ENCODE peak calls at places on chromosomes 13 and 19, in four cellular contexts. R, L, E and S are unnamed samples.
A peak's percentile ranks its signal among the peaks of the same experiment; 100 is the strongest.

GRCh38 chr13:34155931-34156607 is 338.1 kb downstream of the RFC3 start:
- DNase-seq in R (no peak), L (peak; percentile 79), E (peak; percentile 84), S (peak; percentile 48)

GRCh38 chr13:20461481-20461859 is 64.2 kb downstream of the CRYL1 start:
- DNase-seq in R (no peak), L (peak; percentile 16), E (peak; percentile 9), S (peak; percentile 28)

GRCh38 chr13:25345555-25345954 is 26.2 kb upstream of the ATP8A2 start:
- DNase-seq in R (no peak), L (no peak), E (no peak), S (no peak)

GRCh38 chr13:114199961-114200672 is 21.1 kb downstream of the CFAP97D2 start:
- DNase-seq in R (no peak), L (peak; percentile 28), E (peak; percentile 9), S (no peak)

GRCh38 chr13:39892731-39893293 is 237.3 kb downstream of the COG6 start:
- DNase-seq in R (peak; percentile 2), L (peak; percentile 53), E (peak; percentile 7), S (peak; percentile 94)

GRCh38 chr13:36639610-36640009 is 34.2 kb upstream of the SERTM1 start:
- DNase-seq in R (no peak), L (no peak), E (no peak), S (no peak)

GRCh38 chr13:21047087-21047486 is 14.3 kb downstream of the LATS2 start:
- DNase-seq in R (no peak), L (no peak), E (no peak), S (no peak)

GRCh38 chr19:16447015-16447384 is 24.8 kb downstream of the EPS15L1 start:
- DNase-seq in R (peak; percentile 25), L (peak; percentile 96), E (peak; percentile 78), S (peak; percentile 95)

GRCh38 chr13:44331912-44332840 is 41.4 kb upstream of the SERP2 start:
- DNase-seq in R (no peak), L (peak; percentile 83), E (peak; percentile 90), S (peak; percentile 93)

GRCh38 chr19:13984875-13985741 is 21.0 kb downstream of the RFX1 start:
- DNase-seq in R (no peak), L (no peak), E (no peak), S (no peak)